ENCODE peak calls at places on chromosome 9, in nine cellular contexts. Q is T-helper 17 cell; D is heart right ventricle; N is NCI-H1105; H is stimulated activated CD4-positive, alpha-beta T cell treated with anti-CD3 and anti-CD28 coated beads, Interleukin-1b, Interleukin-23, amount 100 ng/mL, for 1 hour; I is brain microvascular endothelial cell; P is activated CD4-positive, alpha-beta memory T cell treated with anti-CD3 and anti-CD28 coated beads for 36 hours; F is lower lobe of right lung; M is aorta. V is an unnamed sample.

GRCh38 chr9:84296146-84296843 is 44.3 kb downstream of the SLC28A3 start:
- DNase-seq in Q (no peak), P (peak; percentile 78), F (no peak), H (no peak), D (no peak), N (no peak), M (no peak), I (peak; percentile 65), V (no peak)

GRCh38 chr9:86512929-86513328 is 158.7 kb upstream of the TUT7 start:
- DNase-seq in F (no peak), H (no peak), M (no peak), N (no peak), I (no peak), Q (no peak), D (no peak), P (no peak), V (no peak)

GRCh38 chr9:113963017-113963620 is 87.0 kb downstream of the ZNF618 start:
- DNase-seq in Q (no peak), D (peak; percentile 31), N (peak; percentile 24), H (no peak), F (peak; percentile 60), I (peak; percentile 52), M (no peak), P (peak; percentile 60), V (peak; percentile 22)

GRCh38 chr9:136196465-136197371 is 8.2 kb downstream of the LHX3 start:
- DNase-seq in Q (no peak), N (no peak), I (no peak), M (no peak), D (no peak), P (no peak), H (no peak), F (no peak), V (no peak)

GRCh38 chr9:123871781-123872180 is 58.1 kb downstream of the DENND1A start:
- DNase-seq in P (no peak), D (no peak), H (no peak), I (no peak), Q (no peak), M (no peak), N (no peak), F (no peak), V (no peak)

GRCh38 chr9:93132287-93132927 is 1.6 kb downstream of the NINJ1 start:
- DNase-seq in H (no peak), N (no peak), Q (no peak), I (no peak), D (peak; percentile 74), P (no peak), M (no peak), F (no peak), V (peak; percentile 31)

GRCh38 chr9:113885183-113886002 is 9.3 kb downstream of the ZNF618 start:
- DNase-seq in D (no peak), I (no peak), P (no peak), F (no peak), H (no peak), M (no peak), N (no peak), Q (no peak), V (no peak)

GRCh38 chr9:109248133-109248581 is 72.7 kb downstream of the EPB41L4B start:
- DNase-seq in D (no peak), F (no peak), N (no peak), I (peak; percentile 12), H (no peak), P (no peak), M (no peak), Q (no peak), V (no peak)

GRCh38 chr9:79917417-79917816 is 345.7 kb downstream of the TLE4 start:
- DNase-seq in N (no peak), M (no peak), H (no peak), D (no peak), Q (no peak), F (no peak), I (peak; percentile 3), P (no peak), V (no peak)

GRCh38 chr9:13228431-13228830 is 51.1 kb downstream of the MPDZ start:
- DNase-seq in M (no peak), F (no peak), P (no peak), H (no peak), Q (no peak), I (no peak), D (no peak), N (no peak), V (no peak)

GRCh38 chr9:118318770-118319443 is 614.7 kb downstream of the TLR4 start:
- DNase-seq in H (no peak), F (no peak), I (no peak), M (peak; percentile 74), D (peak; percentile 13), N (peak; percentile 69), Q (no peak), P (no peak), V (no peak)

GRCh38 chr9:36445800-36446361 is 45.8 kb upstream of the RNF38 start:
- DNase-seq in F (no peak), P (no peak), I (no peak), M (no peak), Q (no peak), N (no peak), H (no peak), D (no peak), V (no peak)

GRCh38 chr9:115264333-115264732 is 146.4 kb upstream of the TNC start:
- DNase-seq in M (no peak), P (no peak), Q (no peak), N (no peak), I (peak; percentile 19), D (no peak), H (no peak), F (no peak), V (no peak)

GRCh38 chr9:112112941-112113399 is 62.1 kb downstream of the SUSD1 start:
- DNase-seq in N (peak; percentile 2), I (peak; percentile 64), P (peak; percentile 25), F (no peak), D (no peak), Q (no peak), H (no peak), M (no peak), V (no peak)

GRCh38 chr9:93329632-93330286 is 121.7 kb upstream of the FAM120A start:
- DNase-seq in H (no peak), P (no peak), I (no peak), Q (no peak), N (no peak), F (no peak), D (no peak), M (no peak), V (no peak)

GRCh38 chr9:114549677-114550330 is 37.8 kb upstream of the ATP6V1G1 start:
- DNase-seq in P (no peak), Q (no peak), F (no peak), N (no peak), M (no peak), D (no peak), I (no peak), H (no peak), V (no peak)

GRCh38 chr9:132434875-132435274 is 24.9 kb downstream of the CFAP77 start:
- DNase-seq in Q (no peak), P (no peak), N (no peak), F (no peak), D (no peak), H (no peak), I (no peak), M (no peak), V (no peak)

GRCh38 chr9:110954822-110955291 is 83.4 kb downstream of the LPAR1 start:
- DNase-seq in N (no peak), M (no peak), D (no peak), P (no peak), I (no peak), F (no peak), Q (no peak), H (no peak), V (no peak)

GRCh38 chr9:130084337-130084736 is 30.6 kb downstream of the GPR107 start:
- DNase-seq in N (no peak), M (no peak), F (no peak), P (no peak), Q (no peak), H (no peak), I (no peak), D (no peak), V (no peak)

GRCh38 chr9:121283856-121284732 is 16.1 kb downstream of the GSN start:
- DNase-seq in P (no peak), I (no peak), Q (no peak), H (no peak), M (no peak), D (no peak), F (no peak), N (no peak), V (no peak)

GRCh38 chr9:99197124-99197630 is 24.6 kb downstream of the ALG2 start:
- DNase-seq in P (no peak), Q (no peak), F (no peak), D (no peak), N (no peak), I (no peak), H (no peak), M (no peak), V (no peak)

GRCh38 chr9:125146247-125146646 is 2.9 kb upstream of the SCAI start:
- DNase-seq in P (no peak), N (no peak), D (no peak), H (no peak), Q (no peak), M (no peak), I (peak; percentile 11), F (no peak), V (no peak)

V was measured in NCI-H1092 treated with DMSO at 0.1 percent for 48 hours.